ENCODE peak calls at places on chromosomes 6 and 20, in six cellular contexts. One of them, this sample, is unnamed.

GRCh38 chr20:22369100-22369499 is 215.3 kb downstream of the FOXA2 start:
- DNase-seq in HCT116: no peak
- DNase-seq in GM12878: no peak
- DNase-seq in HepG2: no peak
- DNase-seq in SK-N-SH: no peak
- DNase-seq in K562: no peak
- DNase-seq in this sample: no peak

GRCh38 chr6:100304575-100304974 is 160.1 kb downstream of the SIM1 start:
- DNase-seq in HCT116: no peak
- DNase-seq in GM12878: no peak
- DNase-seq in HepG2: no peak
- DNase-seq in SK-N-SH: no peak
- DNase-seq in K562: peak; percentile 13
- DNase-seq in this sample: no peak

GRCh38 chr6:43897571-43898302 is 127.7 kb downstream of the VEGFA start:
- DNase-seq in HCT116: no peak
- DNase-seq in GM12878: no peak
- DNase-seq in HepG2: no peak
- DNase-seq in SK-N-SH: no peak
- DNase-seq in K562: no peak
- DNase-seq in this sample: no peak

GRCh38 chr20:58048096-58048702 is 180.3 kb downstream of the ANKRD60 start:
- DNase-seq in HCT116: no peak
- DNase-seq in GM12878: no peak
- DNase-seq in HepG2: peak; percentile 16
- DNase-seq in SK-N-SH: no peak
- DNase-seq in K562: peak; percentile 24
- DNase-seq in this sample: no peak

GRCh38 chr6:70376628-70377027 is 36.7 kb upstream of the FAM135A start:
- DNase-seq in HCT116: no peak
- DNase-seq in GM12878: no peak
- DNase-seq in HepG2: no peak
- DNase-seq in SK-N-SH: no peak
- DNase-seq in K562: no peak
- DNase-seq in this sample: no peak

GRCh38 chr6:101080597-101080996 is 199.5 kb upstream of the ASCC3 start:
- DNase-seq in HCT116: no peak
- DNase-seq in GM12878: no peak
- DNase-seq in HepG2: no peak
- DNase-seq in SK-N-SH: no peak
- DNase-seq in K562: no peak
- DNase-seq in this sample: no peak

GRCh38 chr6:6684365-6684833 is 95.9 kb downstream of the LY86 start:
- DNase-seq in HCT116: no peak
- DNase-seq in GM12878: peak; percentile 99
- DNase-seq in HepG2: no peak
- DNase-seq in SK-N-SH: no peak
- DNase-seq in K562: peak; percentile 94
- DNase-seq in this sample: no peak

GRCh38 chr6:188821-189655 is 103.2 kb upstream of the DUSP22 start:
- DNase-seq in HCT116: peak; percentile 72
- DNase-seq in GM12878: peak; percentile 94
- DNase-seq in HepG2: peak; percentile 90
- DNase-seq in SK-N-SH: peak; percentile 82
- DNase-seq in K562: peak; percentile 88
- DNase-seq in this sample: peak; percentile 64

GRCh38 chr6:46327769-46328168 is 157.0 kb upstream of the ENPP5 start:
- DNase-seq in HCT116: no peak
- DNase-seq in GM12878: no peak
- DNase-seq in HepG2: no peak
- DNase-seq in SK-N-SH: no peak
- DNase-seq in K562: no peak
- DNase-seq in this sample: no peak

GRCh38 chr20:57109151-57109953 is 157.1 kb downstream of the BMP7 start:
- DNase-seq in HCT116: no peak
- DNase-seq in GM12878: no peak
- DNase-seq in HepG2: peak; percentile 60
- DNase-seq in SK-N-SH: no peak
- DNase-seq in K562: no peak
- DNase-seq in this sample: no peak

GRCh38 chr20:37411408-37412306 is 65.7 kb downstream of the SRC start:
- DNase-seq in HCT116: no peak
- DNase-seq in GM12878: no peak
- DNase-seq in HepG2: no peak
- DNase-seq in SK-N-SH: no peak
- DNase-seq in K562: no peak
- DNase-seq in this sample: no peak

GRCh38 chr20:55174635-55175034 is 699.2 kb downstream of the DOK5 start:
- DNase-seq in HCT116: no peak
- DNase-seq in GM12878: no peak
- DNase-seq in HepG2: no peak
- DNase-seq in SK-N-SH: no peak
- DNase-seq in K562: no peak
- DNase-seq in this sample: no peak

GRCh38 chr6:148272084-148272483 is 70.6 kb upstream of the SASH1 start:
- DNase-seq in HCT116: no peak
- DNase-seq in GM12878: no peak
- DNase-seq in HepG2: no peak
- DNase-seq in SK-N-SH: no peak
- DNase-seq in K562: no peak
- DNase-seq in this sample: no peak

GRCh38 chr6:133992992-133993682 is 40.1 kb downstream of the TBPL1 start:
- DNase-seq in HCT116: no peak
- DNase-seq in GM12878: no peak
- DNase-seq in HepG2: no peak
- DNase-seq in SK-N-SH: no peak
- DNase-seq in K562: peak; percentile 37
- DNase-seq in this sample: no peak

GRCh38 chr6:19852090-19852457 is 14.9 kb downstream of the ID4 start:
- DNase-seq in HCT116: no peak
- DNase-seq in GM12878: no peak
- DNase-seq in HepG2: no peak
- DNase-seq in SK-N-SH: no peak
- DNase-seq in K562: no peak
- DNase-seq in this sample: peak; percentile 12

GRCh38 chr6:108621117-108621516 is 60.4 kb downstream of the FOXO3 start:
- DNase-seq in HCT116: peak; percentile 23
- DNase-seq in GM12878: no peak
- DNase-seq in HepG2: no peak
- DNase-seq in SK-N-SH: no peak
- DNase-seq in K562: no peak
- DNase-seq in this sample: peak; percentile 36

GRCh38 chr6:141117869-141118268 is 1014.9 kb upstream of the GJE1 start:
- DNase-seq in HCT116: no peak
- DNase-seq in GM12878: no peak
- DNase-seq in HepG2: no peak
- DNase-seq in SK-N-SH: no peak
- DNase-seq in K562: no peak
- DNase-seq in this sample: no peak

GRCh38 chr6:65900928-65901327 is 193.9 kb upstream of the EYS start:
- DNase-seq in HCT116: no peak
- DNase-seq in GM12878: no peak
- DNase-seq in HepG2: no peak
- DNase-seq in SK-N-SH: no peak
- DNase-seq in K562: no peak
- DNase-seq in this sample: no peak

GRCh38 chr20:35954907-35955251 is 577 bp upstream of the SCAND1 start:
- DNase-seq in HCT116: no peak
- DNase-seq in GM12878: no peak
- DNase-seq in HepG2: peak; percentile 58
- DNase-seq in SK-N-SH: no peak
- DNase-seq in K562: no peak
- DNase-seq in this sample: no peak

GRCh38 chr20:1061484-1062221 is 56.7 kb upstream of the PSMF1 start:
- DNase-seq in HCT116: no peak
- DNase-seq in GM12878: no peak
- DNase-seq in HepG2: no peak
- DNase-seq in SK-N-SH: no peak
- DNase-seq in K562: peak; percentile 6
- DNase-seq in this sample: no peak

GRCh38 chr6:113306552-113307145 is 550.5 kb upstream of the MARCKS start:
- DNase-seq in HCT116: peak; percentile 56
- DNase-seq in GM12878: peak; percentile 57
- DNase-seq in HepG2: peak; percentile 62
- DNase-seq in SK-N-SH: no peak
- DNase-seq in K562: peak; percentile 43
- DNase-seq in this sample: peak; percentile 45

GRCh38 chr20:37007898-37008649 is 56.6 kb upstream of the SAMHD1 start:
- DNase-seq in HCT116: no peak
- DNase-seq in GM12878: no peak
- DNase-seq in HepG2: peak; percentile 40
- DNase-seq in SK-N-SH: peak; percentile 28
- DNase-seq in K562: peak; percentile 6
- DNase-seq in this sample: no peak

GRCh38 chr6:84150680-84151079 is 76.8 kb downstream of the CEP162 start:
- DNase-seq in HCT116: no peak
- DNase-seq in GM12878: no peak
- DNase-seq in HepG2: no peak
- DNase-seq in SK-N-SH: no peak
- DNase-seq in K562: no peak
- DNase-seq in this sample: no peak

GRCh38 chr6:64270083-64270482 is 634.5 kb downstream of the PHF3 start:
- DNase-seq in HCT116: no peak
- DNase-seq in GM12878: no peak
- DNase-seq in HepG2: no peak
- DNase-seq in SK-N-SH: no peak
- DNase-seq in K562: no peak
- DNase-seq in this sample: no peak

GRCh38 chr6:24919404-24919892 is 16.3 kb downstream of the RIPOR2 start:
- DNase-seq in HCT116: no peak
- DNase-seq in GM12878: no peak
- DNase-seq in HepG2: no peak
- DNase-seq in SK-N-SH: no peak
- DNase-seq in K562: no peak
- DNase-seq in this sample: no peak

GRCh38 chr6:122476131-122476530 is 4.5 kb upstream of the SERINC1 start:
- DNase-seq in HCT116: no peak
- DNase-seq in GM12878: no peak
- DNase-seq in HepG2: peak; percentile 24
- DNase-seq in SK-N-SH: peak; percentile 38
- DNase-seq in K562: peak; percentile 34
- DNase-seq in this sample: peak; percentile 8

GRCh38 chr6:48199502-48199901 is 88.5 kb upstream of the PTCHD4 start:
- DNase-seq in HCT116: no peak
- DNase-seq in GM12878: no peak
- DNase-seq in HepG2: peak; percentile 49
- DNase-seq in SK-N-SH: no peak
- DNase-seq in K562: no peak
- DNase-seq in this sample: no peak

DNA sequence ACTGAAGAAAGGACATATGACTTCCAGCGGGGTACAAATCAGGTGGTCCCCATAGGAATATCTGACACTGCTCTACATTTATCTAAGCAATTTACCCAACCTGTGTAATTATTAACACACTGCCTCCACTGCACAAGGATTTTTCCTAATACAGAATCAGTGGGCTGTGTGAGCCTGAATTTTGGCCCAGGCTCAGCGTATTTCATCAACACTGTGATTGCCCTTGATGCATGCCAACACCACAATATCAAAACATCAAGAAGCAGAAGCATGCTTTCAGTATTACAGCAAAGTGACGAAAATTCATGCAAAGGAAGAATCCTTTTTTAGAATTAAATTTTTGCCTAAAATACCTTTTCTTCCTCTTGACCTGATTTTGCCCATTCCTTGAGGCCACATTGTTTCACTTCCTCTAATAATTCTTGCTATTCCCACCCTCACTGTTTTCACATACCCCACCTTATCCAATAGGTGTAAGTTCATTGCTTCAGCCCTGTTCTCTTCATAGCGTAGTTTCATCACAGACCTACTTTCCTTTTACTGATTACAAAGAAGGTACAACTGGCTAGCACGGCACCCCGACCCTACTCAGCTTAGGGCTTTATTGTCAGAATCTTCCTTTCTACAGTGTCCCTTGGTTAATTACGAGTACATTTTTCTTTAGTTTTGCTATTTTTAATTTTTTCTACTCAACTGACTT is 83.7 kb upstream of the PTCHD4 start:
- DNase-seq in HCT116: no peak
- DNase-seq in GM12878: no peak
- DNase-seq in HepG2: no peak
- DNase-seq in SK-N-SH: no peak
- DNase-seq in K562: no peak
- DNase-seq in this sample: no peak
- TF ChIP-seq REST in HCT116: no peak
- TF ChIP-seq REST in GM12878: no peak
- TF ChIP-seq REST in HepG2: no peak
- TF ChIP-seq REST in SK-N-SH: no peak
- TF ChIP-seq REST in K562: no peak
- TF ChIP-seq REST in this sample: no peak

GRCh38 chr20:6265204-6265904 is 142.5 kb upstream of the FERMT1 start:
- DNase-seq in HCT116: peak; percentile 7
- DNase-seq in GM12878: no peak
- DNase-seq in HepG2: peak; percentile 55
- DNase-seq in SK-N-SH: peak; percentile 22
- DNase-seq in K562: peak; percentile 6
- DNase-seq in this sample: peak; percentile 18
- TF ChIP-seq SIN3A in HCT116: no peak
- TF ChIP-seq SIN3A in GM12878: no peak
- TF ChIP-seq SIN3A in HepG2: no peak
- TF ChIP-seq SIN3A in SK-N-SH: no peak
- TF ChIP-seq SIN3A in K562: no peak
- TF ChIP-seq SIN3A in this sample: no peak

DNA sequence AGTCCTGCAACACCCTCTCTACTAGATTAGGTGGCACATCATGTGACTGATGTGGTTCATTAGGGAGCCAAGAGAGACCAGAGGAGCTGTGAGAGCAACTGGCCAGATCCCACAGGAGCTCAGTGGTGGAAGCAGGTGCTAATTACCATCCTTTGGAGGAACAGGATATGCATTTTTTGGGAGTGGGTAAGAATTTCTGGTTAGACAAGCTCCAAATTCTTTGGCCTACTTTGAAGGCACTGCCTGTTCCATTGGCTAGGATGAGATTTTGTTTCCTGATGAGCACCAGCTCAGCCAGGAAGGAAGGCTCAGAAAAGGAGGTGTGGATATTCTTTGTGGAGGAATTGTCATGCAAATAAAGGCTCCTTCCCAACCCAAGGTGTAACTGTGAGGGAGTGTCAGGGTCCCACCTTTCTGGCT is 130.3 kb upstream of the BMP2 start:
- DNase-seq in HCT116: no peak
- DNase-seq in GM12878: no peak
- DNase-seq in HepG2: no peak
- DNase-seq in SK-N-SH: no peak
- DNase-seq in K562: no peak
- DNase-seq in this sample: no peak
- H3K27ac ChIP-seq in HCT116: no peak overlapping the region
- H3K27ac ChIP-seq in GM12878: no peak overlapping the region
- H3K27ac ChIP-seq in HepG2: no peak overlapping the region
- H3K27ac ChIP-seq in SK-N-SH: no peak overlapping the region
- H3K27ac ChIP-seq in K562: no peak overlapping the region
- H3K27ac ChIP-seq in this sample: no peak overlapping the region

DNA sequence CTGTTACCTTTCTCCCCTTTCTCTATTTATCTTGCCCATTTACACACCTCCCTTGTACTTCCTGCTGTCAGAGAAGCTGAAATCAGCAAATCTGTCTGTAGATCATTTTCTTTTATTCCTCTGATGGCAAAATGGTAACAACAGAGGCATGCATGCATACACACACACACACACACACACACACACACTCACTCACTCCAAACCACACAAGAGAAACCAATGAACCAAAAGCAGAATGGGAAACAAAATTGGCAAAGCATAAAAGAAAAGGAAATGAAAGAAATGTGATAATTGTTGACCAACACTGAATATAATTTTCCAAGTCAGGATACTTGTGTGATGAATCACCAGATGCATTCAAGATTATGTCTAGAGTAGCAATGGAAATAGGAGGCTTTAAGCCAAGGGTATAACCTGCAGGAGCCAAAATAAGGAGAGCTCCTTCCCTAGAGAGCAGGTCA is 172.4 kb downstream of the PLCB4 start:
- DNase-seq in HCT116: peak; percentile 47
- DNase-seq in GM12878: no peak
- DNase-seq in HepG2: no peak
- DNase-seq in SK-N-SH: no peak
- DNase-seq in K562: no peak
- DNase-seq in this sample: no peak
- TF ChIP-seq REST in HCT116: no peak
- TF ChIP-seq REST in GM12878: no peak
- TF ChIP-seq REST in HepG2: no peak
- TF ChIP-seq REST in SK-N-SH: no peak
- TF ChIP-seq REST in K562: no peak
- TF ChIP-seq REST in this sample: no peak

This sample was measured in Panc1.